ENCODE peak calls at places on chromosome 5, in ten cellular contexts. K, B, X, H, S, V, M, Y, C and P are unnamed samples.

GRCh38 chr5:1800470-1801060 is 642 bp upstream of the NDUFS6 start:
- DNase-seq in K (no peak), B (no peak), X (no peak), H (no peak), S (peak; percentile 32), V (peak; percentile 82), M (no peak), Y (peak; percentile 46), C (no peak), P (no peak)

GRCh38 chr5:2748180-2748840 is 3.2 kb downstream of the IRX2 start:
- DNase-seq in K (no peak), B (no peak), X (no peak), H (no peak), S (no peak), V (no peak), M (no peak), Y (no peak), C (no peak), P (no peak)

GRCh38 chr5:179852993-179853547 is 5.5 kb downstream of the MRNIP start:
- DNase-seq in K (no peak), B (no peak), X (no peak), H (no peak), S (no peak), V (no peak), M (no peak), Y (no peak), C (no peak), P (no peak)

GRCh38 chr5:146962801-146963355 is 84.3 kb upstream of the PPP2R2B start:
- DNase-seq in K (no peak), B (peak; percentile 39), X (no peak), H (no peak), S (peak; percentile 18), V (no peak), M (no peak), Y (no peak), C (no peak), P (no peak)

GRCh38 chr5:139755892-139756671 is 39.5 kb upstream of the PSD2 start:
- DNase-seq in K (no peak), B (no peak), X (no peak), H (no peak), S (no peak), V (no peak), M (no peak), Y (no peak), C (no peak), P (no peak)

GRCh38 chr5:50744761-50745160 is 78.3 kb downstream of the PARP8 start:
- DNase-seq in K (no peak), B (peak; percentile 74), X (no peak), H (peak; percentile 40), S (peak; percentile 53), V (no peak), M (no peak), Y (no peak), C (no peak), P (no peak)

GRCh38 chr5:135714126-135714894 is 120.2 kb upstream of the SLC25A48 start:
- DNase-seq in K (no peak), B (no peak), X (no peak), H (no peak), S (no peak), V (no peak), M (no peak), Y (no peak), C (no peak), P (no peak)

GRCh38 chr5:16864566-16864965 is 71.5 kb downstream of the MYO10 start:
- DNase-seq in K (no peak), B (no peak), X (no peak), H (no peak), S (no peak), V (no peak), M (no peak), Y (no peak), C (no peak), P (no peak)

GRCh38 chr5:45376463-45376862 is 319.7 kb downstream of the HCN1 start:
- DNase-seq in K (no peak), B (peak; percentile 36), X (no peak), H (no peak), S (peak; percentile 57), V (no peak), M (no peak), Y (no peak), C (no peak), P (no peak)

GRCh38 chr5:82176115-82176514 is 102.0 kb downstream of the RPS23 start:
- DNase-seq in K (no peak), B (peak; percentile 27), X (no peak), H (no peak), S (no peak), V (no peak), M (no peak), Y (no peak), C (no peak), P (no peak)

GRCh38 chr5:175306381-175306780 is 137.6 kb downstream of the DRD1 start:
- DNase-seq in K (no peak), B (no peak), X (no peak), H (no peak), S (no peak), V (peak; percentile 27), M (no peak), Y (no peak), C (no peak), P (no peak)

GRCh38 chr5:132054031-132054696 is 6.3 kb upstream of the IL3 start:
- DNase-seq in K (no peak), B (no peak), X (no peak), H (no peak), S (no peak), V (no peak), M (no peak), Y (peak; percentile 11), C (no peak), P (no peak)

GRCh38 chr5:164145458-164145857 is 640.0 kb downstream of the MAT2B start:
- DNase-seq in K (no peak), B (no peak), X (no peak), H (no peak), S (no peak), V (no peak), M (no peak), Y (no peak), C (no peak), P (no peak)

GRCh38 chr5:7849531-7850240 is 1.2 kb downstream of the CFAP90 start:
- DNase-seq in K (no peak), B (no peak), X (no peak), H (no peak), S (no peak), V (no peak), M (no peak), Y (no peak), C (peak; percentile 39), P (peak; percentile 19)